ENCODE peak calls at places on chromosome 14, in nine cellular contexts. I is heart left ventricle; G is WTC11; H is foreskin fibroblast; S is activated CD8-positive, alpha-beta T cell treated with anti-CD3 and anti-CD28 coated beads for 36 hours; N is cardiac muscle cell; M is adrenal gland; Z is CD8-positive, alpha-beta T cell; W is sigmoid colon. A is an unnamed sample.

GRCh38 chr14:22689186-22689585 is 45.0 kb upstream of the OR6J1 start:
- DNase-seq in S (peak), I (no peak), N (peak), H (peak), Z (no peak), M (no peak), W (no peak), G (no peak), A (no peak)

GRCh38 chr14:60488175-60488574 is 2.3 kb upstream of the C14orf39 start:
- DNase-seq in S (no peak), N (no peak), G (no peak), H (no peak), I (no peak), Z (no peak), W (no peak), M (no peak), A (no peak)

GRCh38 chr14:72692678-72693077 is 201.2 kb downstream of the DPF3 start:
- DNase-seq in G (peak), Z (no peak), W (no peak), H (no peak), M (no peak), I (no peak), S (no peak), N (peak), A (no peak)

GRCh38 chr14:97180304-97181200 is 383.4 kb downstream of the VRK1 start:
- DNase-seq in H (peak), S (peak), W (no peak), M (peak), N (peak), I (no peak), G (no peak), Z (no peak), A (no peak)

GRCh38 chr14:21704340-21704737 is 30.7 kb upstream of the OR4E1 start:
- DNase-seq in W (no peak), M (no peak), S (peak), G (no peak), Z (no peak), I (no peak), N (no peak), H (no peak), A (no peak)

GRCh38 chr14:55430024-55430690 is 10.3 kb downstream of the TBPL2 start:
- DNase-seq in S (peak), I (no peak), G (no peak), W (no peak), M (no peak), Z (peak), N (peak), H (peak), A (peak)

GRCh38 chr14:82657186-82657675 is 1123.6 kb upstream of the SEL1L start:
- DNase-seq in H (no peak), M (no peak), N (no peak), W (no peak), I (no peak), G (no peak), Z (no peak), S (no peak), A (no peak)

GRCh38 chr14:95442633-95443021 is 73.8 kb downstream of the SYNE3 start:
- DNase-seq in Z (peak), S (peak), H (peak), N (peak), M (peak), G (peak), W (peak), I (peak), A (peak)

GRCh38 chr14:20657216-20658211 is 16.0 kb upstream of the OR6S1 start:
- DNase-seq in I (no peak), G (peak), W (no peak), S (peak), M (no peak), N (no peak), Z (no peak), H (peak), A (no peak)

GRCh38 chr14:54776361-54777001 is 126.1 kb downstream of the GCH1 start:
- DNase-seq in I (peak), W (peak), Z (peak), M (peak), H (peak), N (peak), G (no peak), S (peak), A (no peak)

GRCh38 chr14:93045965-93046695 is 69.6 kb downstream of the ITPK1 start:
- DNase-seq in S (no peak), H (peak), W (no peak), M (no peak), G (no peak), I (peak), N (peak), Z (no peak), A (no peak)

GRCh38 chr14:38252066-38252710 is 3.7 kb downstream of the CLEC14A start:
- DNase-seq in W (no peak), Z (no peak), G (no peak), I (no peak), H (no peak), M (no peak), S (no peak), N (peak), A (no peak)

GRCh38 chr14:49584058-49584457 is 2.1 kb downstream of the RPS29 start:
- DNase-seq in M (no peak), W (no peak), Z (no peak), S (no peak), I (no peak), H (no peak), N (no peak), G (no peak), A (no peak)

GRCh38 chr14:68589447-68590232 is 203.2 kb downstream of the ZFP36L1 start:
- DNase-seq in M (no peak), N (peak), Z (no peak), G (no peak), S (no peak), I (peak), H (peak), W (peak), A (no peak)

GRCh38 chr14:90426031-90426540 is 29.3 kb downstream of the CALM1 start:
- DNase-seq in H (no peak), M (no peak), S (no peak), Z (no peak), I (no peak), G (no peak), N (no peak), W (no peak), A (no peak)

GRCh38 chr14:92846162-92846897 is 52.2 kb downstream of the GOLGA5 start:
- DNase-seq in N (peak), I (no peak), S (peak), W (no peak), Z (no peak), M (peak), H (peak), G (no peak), A (no peak)

GRCh38 chr14:70907172-70907995 is at the start of gene PCNX1:
- DNase-seq in I (peak), S (peak), M (peak), H (peak), W (peak), Z (peak), G (peak), N (peak), A (peak)

GRCh38 chr14:21066882-21067502 is 3.1 kb upstream of the ARHGEF40 start:
- DNase-seq in M (no peak), G (no peak), Z (no peak), N (no peak), I (no peak), W (no peak), S (no peak), H (peak), A (no peak)

GRCh38 chr14:26841361-26841760 is 243.5 kb upstream of the NOVA1 start:
- DNase-seq in I (no peak), G (no peak), N (peak), M (no peak), H (peak), Z (no peak), S (no peak), W (no peak), A (no peak)

GRCh38 chr14:76774471-76775158 is 13.3 kb downstream of the VASH1 start:
- DNase-seq in N (no peak), I (peak), M (peak), H (no peak), Z (no peak), W (peak), S (no peak), G (no peak), A (no peak)

GRCh38 chr14:29783556-29783955 is 144.1 kb downstream of the PRKD1 start:
- DNase-seq in Z (no peak), S (no peak), I (no peak), W (no peak), M (no peak), H (no peak), N (peak), G (no peak), A (no peak)

GRCh38 chr14:27389402-27389801 is 791.6 kb upstream of the NOVA1 start:
- DNase-seq in Z (no peak), S (no peak), M (no peak), H (no peak), G (no peak), N (no peak), I (no peak), W (no peak), A (no peak)

GRCh38 chr14:50082784-50083466 is 33.4 kb downstream of the VCPKMT start:
- DNase-seq in S (peak), I (no peak), Z (peak), H (no peak), W (no peak), G (no peak), M (no peak), N (no peak), A (no peak)

GRCh38 chr14:49249022-49249421 is 337.2 kb downstream of the RPS29 start:
- DNase-seq in S (no peak), N (peak), G (no peak), W (no peak), H (peak), M (no peak), I (no peak), Z (no peak), A (no peak)

GRCh38 chr14:61296707-61297502 is 15.8 kb upstream of the TMEM30B start:
- DNase-seq in Z (no peak), G (no peak), M (no peak), I (no peak), W (no peak), N (peak), S (no peak), H (peak), A (no peak)

GRCh38 chr14:92336363-92336762 is 13.4 kb downstream of the SLC24A4 start:
- DNase-seq in H (no peak), Z (no peak), W (no peak), M (no peak), I (no peak), S (no peak), G (no peak), N (no peak), A (no peak)

GRCh38 chr14:100433428-100433814 is 110.3 kb downstream of the SLC25A47 start:
- DNase-seq in G (no peak), H (no peak), M (no peak), W (no peak), Z (no peak), I (no peak), S (no peak), N (no peak), A (no peak)

GRCh38 chr14:99626041-99626648 is 18.8 kb upstream of the HHIPL1 start:
- DNase-seq in I (no peak), M (no peak), G (no peak), H (no peak), S (no peak), Z (no peak), N (no peak), W (no peak), A (no peak)

GRCh38 chr14:23537351-23538048 is 14.1 kb downstream of the ZFHX2 start:
- DNase-seq in N (no peak), G (peak), M (no peak), I (no peak), W (no peak), H (peak), S (no peak), Z (no peak), A (no peak)

GRCh38 chr14:101992708-101993107 is 28.3 kb downstream of the DYNC1H1 start:
- DNase-seq in M (no peak), H (no peak), W (no peak), G (no peak), N (no peak), Z (no peak), I (no peak), S (no peak), A (no peak)

GRCh38 chr14:90301580-90302181 is 30.1 kb downstream of the NRDE2 start:
- DNase-seq in I (no peak), S (no peak), M (no peak), H (peak), W (no peak), N (peak), G (no peak), Z (no peak), A (no peak)

GRCh38 chr14:71574976-71575375 is 357.3 kb upstream of the RGS6 start:
- DNase-seq in Z (no peak), N (peak), S (no peak), H (peak), M (no peak), I (no peak), G (no peak), W (no peak), A (no peak)

GRCh38 chr14:68015356-68016242 is 196.0 kb downstream of the RAD51B start:
- DNase-seq in M (no peak), I (no peak), H (no peak), Z (no peak), W (no peak), S (no peak), N (no peak), G (no peak), A (no peak)

GRCh38 chr14:51424569-51425251 is 184.7 kb downstream of the TMX1 start:
- DNase-seq in W (no peak), H (peak), N (peak), Z (no peak), I (no peak), G (no peak), S (no peak), M (no peak), A (no peak)

GRCh38 chr14:50040401-50040775 is 76.0 kb downstream of the VCPKMT start:
- DNase-seq in W (no peak), I (no peak), M (no peak), N (peak), G (no peak), Z (peak), H (peak), S (peak), A (no peak)

GRCh38 chr14:54580933-54581332 is 14.0 kb downstream of the SAMD4A start:
- DNase-seq in N (no peak), Z (no peak), S (no peak), M (no peak), I (no peak), G (no peak), W (no peak), H (no peak), A (no peak)

GRCh38 chr14:90000935-90001334 is 45.2 kb downstream of the TDP1 start:
- DNase-seq in M (no peak), S (no peak), W (no peak), N (no peak), Z (no peak), I (no peak), H (no peak), G (no peak), A (no peak)

GRCh38 chr14:33617154-33617553 is 333.7 kb downstream of the EGLN3 start:
- DNase-seq in G (no peak), Z (no peak), N (peak), S (no peak), I (no peak), W (no peak), H (peak), M (no peak), A (no peak)

GRCh38 chr14:100677925-100678765 is 48.5 kb upstream of the DLK1 start:
- DNase-seq in N (peak), I (peak), H (peak), W (peak), Z (no peak), M (no peak), G (no peak), S (no peak), A (no peak)

GRCh38 chr14:33120966-33121365 is 182.3 kb downstream of the NPAS3 start:
- DNase-seq in G (no peak), S (no peak), W (no peak), Z (no peak), N (no peak), I (no peak), M (no peak), H (peak), A (no peak)

DNA sequence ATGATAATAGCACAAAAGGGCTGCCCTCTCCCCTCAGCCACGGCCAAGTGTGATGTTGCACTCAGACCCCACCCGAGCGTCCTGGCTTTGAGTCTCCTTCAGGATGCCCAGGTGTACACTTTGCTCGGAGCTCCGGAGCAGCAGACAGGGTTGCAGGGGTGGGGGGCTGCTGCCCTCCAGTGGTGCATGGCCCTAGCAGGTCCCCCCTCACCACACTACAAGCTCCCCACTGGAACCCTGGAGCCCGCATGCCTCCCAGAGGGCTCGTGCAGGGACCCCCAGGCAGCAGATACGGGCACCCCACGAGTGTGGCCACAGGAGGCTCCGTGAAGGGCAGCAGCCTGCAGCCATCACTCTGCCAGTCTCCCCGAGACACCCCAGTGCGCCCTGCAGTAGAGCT is 69.9 kb upstream of the C14orf180 start:
- DNase-seq in H (no peak), N (no peak), G (no peak), S (no peak), I (no peak), M (peak), Z (no peak), W (no peak), A (no peak)
- TF ChIP-seq CTCF in H (no peak), N (no peak), G (no peak), S (no peak), I (no peak), M (no peak), Z (no peak), W (no peak), A (no peak)

GRCh38 chr14:74574706-74575105 is 37.3 kb downstream of the LTBP2 start:
- DNase-seq in H (peak), Z (no peak), I (peak), G (no peak), S (peak), W (peak), M (no peak), N (no peak), A (no peak)

GRCh38 chr14:74574092-74574438 is 38.0 kb downstream of the LTBP2 start:
- DNase-seq in G (no peak), M (no peak), Z (no peak), W (no peak), I (peak), N (no peak), H (no peak), S (peak), A (no peak)

GRCh38 chr14:74572829-74573360 is 39.1 kb downstream of the LTBP2 start:
- DNase-seq in G (no peak), Z (no peak), N (no peak), I (peak), W (no peak), H (peak), S (no peak), M (no peak), A (no peak)

GRCh38 chr14:74571901-74572828 is 39.9 kb downstream of the LTBP2 start:
- DNase-seq in N (peak), W (no peak), Z (no peak), G (no peak), H (peak), M (no peak), S (peak), I (peak), A (no peak)

GRCh38 chr14:74573421-74574091 is 38.5 kb downstream of the LTBP2 start:
- DNase-seq in I (peak), N (no peak), H (no peak), W (no peak), M (no peak), S (no peak), G (peak), Z (no peak), A (no peak)
- TF ChIP-seq CTCF in I (no peak), N (no peak), H (no peak), W (no peak), M (no peak), S (no peak), G (peak), Z (no peak), A (no peak)

GRCh38 chr14:53109028-53109687 is 44.0 kb downstream of the DDHD1 start:
- DNase-seq in I (no peak), N (no peak), H (no peak), G (no peak), Z (peak), W (no peak), M (no peak), S (peak), A (no peak)
- TF ChIP-seq CTCF in I (no peak), N (no peak), H (no peak), G (no peak), Z (no peak), W (no peak), M (no peak), S (no peak), A (no peak)

GRCh38 chr14:36747411-36748184 is 85.9 kb downstream of the PAX9 start:
- DNase-seq in I (no peak), W (no peak), Z (no peak), G (no peak), M (no peak), H (peak), N (no peak), S (no peak), A (no peak)
- TF ChIP-seq CTCF in I (peak), W (no peak), Z (no peak), G (peak), M (peak), H (peak), N (no peak), S (no peak), A (no peak)

DNA sequence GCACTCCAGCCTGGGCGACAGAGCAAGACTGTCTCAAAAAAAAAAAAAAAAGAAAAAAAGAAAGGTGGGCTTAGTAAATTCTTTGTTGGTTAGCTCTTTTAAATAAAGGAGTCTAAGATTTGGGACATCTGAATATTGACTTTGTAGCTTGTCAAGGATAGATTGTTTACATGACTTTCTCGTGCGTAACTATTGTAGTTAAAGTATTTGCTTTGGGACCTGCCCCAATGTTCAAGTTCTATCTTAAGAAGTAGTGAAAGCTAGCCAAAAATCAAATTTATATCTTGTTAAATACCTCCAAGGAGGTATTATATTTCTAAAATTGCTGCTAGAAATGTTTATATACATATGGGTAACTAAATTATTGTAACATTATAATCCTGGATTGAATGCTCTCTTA is 32.4 kb downstream of the PTPN21 start:
- DNase-seq in W (no peak), G (no peak), M (no peak), S (no peak), I (no peak), Z (no peak), N (no peak), H (no peak), A (no peak)
- TF ChIP-seq CTCF in W (no peak), G (no peak), M (no peak), S (no peak), I (no peak), Z (no peak), N (no peak), H (no peak), A (no peak)

A was measured in lung.